ENCODE peak calls at places on chromosomes 2 and 18, in seven cellular contexts. One of them, this sample, is unnamed.

GRCh38 chr18:23135679-23136325 is 517 bp downstream of the CABLES1 start:
- DNase-seq in GM12878: no peak
- DNase-seq in K562: no peak
- DNase-seq in IMR-90: no peak
- DNase-seq in H1: no peak
- DNase-seq in A549: no peak
- DNase-seq in HCT116: no peak
- DNase-seq in this sample: no peak

GRCh38 chr2:241050624-241051577 is 51.2 kb downstream of the MTERF4 start:
- DNase-seq in H1: no peak
- DNase-seq in IMR-90: no peak
- DNase-seq in HCT116: no peak
- DNase-seq in A549: no peak
- DNase-seq in GM12878: no peak
- DNase-seq in K562: no peak
- DNase-seq in this sample: no peak

GRCh38 chr2:29314816-29315571 is 199.8 kb downstream of the CLIP4 start:
- DNase-seq in A549: no peak
- DNase-seq in H1: no peak
- DNase-seq in HCT116: no peak
- DNase-seq in IMR-90: no peak
- DNase-seq in GM12878: peak; percentile 51
- DNase-seq in K562: no peak
- DNase-seq in this sample: no peak

GRCh38 chr2:69385443-69386151 is 1.4 kb downstream of the GFPT1 start:
- DNase-seq in A549: no peak
- DNase-seq in IMR-90: peak; percentile 35
- DNase-seq in HCT116: peak; percentile 54
- DNase-seq in H1: no peak
- DNase-seq in K562: peak; percentile 22
- DNase-seq in GM12878: no peak
- DNase-seq in this sample: no peak

GRCh38 chr2:242035858-242036652 is 166.5 kb downstream of the RTP5 start:
- DNase-seq in IMR-90: no peak
- DNase-seq in A549: no peak
- DNase-seq in GM12878: no peak
- DNase-seq in K562: no peak
- DNase-seq in HCT116: no peak
- DNase-seq in H1: no peak
- DNase-seq in this sample: no peak

GRCh38 chr2:39620067-39620466 is 45.6 kb upstream of the TMEM178A start:
- DNase-seq in A549: no peak
- DNase-seq in HCT116: no peak
- DNase-seq in IMR-90: peak; percentile 84
- DNase-seq in H1: no peak
- DNase-seq in K562: peak; percentile 76
- DNase-seq in GM12878: no peak
- DNase-seq in this sample: peak; percentile 17

GRCh38 chr2:181047829-181048228 is 67.4 kb downstream of the UBE2E3 start:
- DNase-seq in IMR-90: no peak
- DNase-seq in GM12878: no peak
- DNase-seq in HCT116: no peak
- DNase-seq in H1: no peak
- DNase-seq in A549: no peak
- DNase-seq in K562: no peak
- DNase-seq in this sample: no peak

GRCh38 chr2:153074207-153074606 is 355.8 kb downstream of the ARL6IP6 start:
- DNase-seq in A549: no peak
- DNase-seq in H1: no peak
- DNase-seq in IMR-90: no peak
- DNase-seq in GM12878: no peak
- DNase-seq in HCT116: no peak
- DNase-seq in K562: no peak
- DNase-seq in this sample: no peak

GRCh38 chr2:52929412-52929811 is 838.2 kb upstream of the CHAC2 start:
- DNase-seq in A549: no peak
- DNase-seq in IMR-90: no peak
- DNase-seq in HCT116: no peak
- DNase-seq in K562: no peak
- DNase-seq in GM12878: no peak
- DNase-seq in H1: no peak
- DNase-seq in this sample: no peak

GRCh38 chr2:186683341-186683740 is 10.5 kb upstream of the FAM171B start:
- DNase-seq in H1: no peak
- DNase-seq in HCT116: no peak
- DNase-seq in GM12878: no peak
- DNase-seq in IMR-90: peak; percentile 26
- DNase-seq in A549: no peak
- DNase-seq in K562: no peak
- DNase-seq in this sample: no peak

GRCh38 chr2:164737612-164738081 is 104.0 kb downstream of the COBLL1 start:
- DNase-seq in HCT116: peak; percentile 73
- DNase-seq in GM12878: no peak
- DNase-seq in A549: peak; percentile 66
- DNase-seq in H1: peak; percentile 55
- DNase-seq in IMR-90: peak; percentile 52
- DNase-seq in K562: peak; percentile 34
- DNase-seq in this sample: peak; percentile 82

GRCh38 chr2:200378652-200379290 is 72.3 kb downstream of the SPATS2L start:
- DNase-seq in A549: no peak
- DNase-seq in IMR-90: peak; percentile 84
- DNase-seq in GM12878: no peak
- DNase-seq in H1: no peak
- DNase-seq in K562: no peak
- DNase-seq in HCT116: no peak
- DNase-seq in this sample: no peak

GRCh38 chr2:101121174-101121573 is 30.0 kb downstream of the TBC1D8 start:
- DNase-seq in GM12878: no peak
- DNase-seq in K562: no peak
- DNase-seq in A549: no peak
- DNase-seq in IMR-90: no peak
- DNase-seq in HCT116: no peak
- DNase-seq in H1: no peak
- DNase-seq in this sample: no peak

GRCh38 chr2:146734042-146734715 is 1110.7 kb upstream of the ACVR2A start:
- DNase-seq in HCT116: peak; percentile 60
- DNase-seq in A549: peak; percentile 12
- DNase-seq in H1: no peak
- DNase-seq in GM12878: peak; percentile 5
- DNase-seq in IMR-90: peak; percentile 41
- DNase-seq in K562: peak; percentile 7
- DNase-seq in this sample: peak; percentile 62

GRCh38 chr2:17311771-17312511 is 206.3 kb downstream of the RAD51AP2 start:
- DNase-seq in K562: no peak
- DNase-seq in GM12878: no peak
- DNase-seq in HCT116: no peak
- DNase-seq in A549: no peak
- DNase-seq in IMR-90: no peak
- DNase-seq in H1: no peak
- DNase-seq in this sample: no peak

DNA sequence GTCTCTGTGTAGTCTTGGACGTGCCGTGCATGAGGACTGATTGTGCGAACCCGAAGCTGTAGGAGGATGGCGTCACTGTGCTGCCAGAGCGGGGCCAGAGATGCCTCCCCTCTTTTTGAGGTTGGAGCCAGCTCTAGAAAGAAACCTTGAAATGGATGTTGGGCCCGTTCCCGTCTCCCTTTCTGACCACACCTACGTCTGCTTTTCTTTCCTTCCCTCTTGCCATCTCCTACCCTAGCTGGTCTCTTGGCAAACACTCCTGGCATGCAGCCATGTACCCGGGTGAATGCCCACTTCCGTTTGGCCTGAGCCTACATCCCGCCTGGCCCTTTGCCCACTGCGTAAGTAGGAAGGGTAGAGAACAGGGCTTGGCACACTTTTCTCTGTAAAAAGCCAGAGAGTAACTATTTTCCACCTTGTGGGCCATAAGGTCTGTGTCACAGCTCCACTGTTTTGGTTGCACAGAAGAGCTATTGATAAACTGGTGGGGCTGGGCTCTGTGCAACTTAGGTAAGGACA is 37.4 kb downstream of the SH3BP4 start:
- DNase-seq in H1: no peak
- DNase-seq in K562: no peak
- DNase-seq in IMR-90: no peak
- DNase-seq in A549: no peak
- DNase-seq in GM12878: no peak
- DNase-seq in HCT116: no peak
- DNase-seq in this sample: no peak
- TF ChIP-seq CEBPB in H1: no peak
- TF ChIP-seq CEBPB in K562: no peak
- TF ChIP-seq CEBPB in IMR-90: no peak
- TF ChIP-seq CEBPB in A549: no peak
- TF ChIP-seq CEBPB in GM12878: no peak
- TF ChIP-seq CEBPB in HCT116: no peak
- TF ChIP-seq CEBPB in this sample: no peak

GRCh38 chr2:177258059-177258458 is 6.5 kb downstream of the NFE2L2 start:
- DNase-seq in K562: no peak
- DNase-seq in H1: no peak
- DNase-seq in IMR-90: no peak
- DNase-seq in GM12878: no peak
- DNase-seq in HCT116: no peak
- DNase-seq in A549: no peak
- DNase-seq in this sample: no peak

GRCh38 chr2:177262137-177262536 is 2.4 kb downstream of the NFE2L2 start:
- DNase-seq in GM12878: no peak
- DNase-seq in K562: no peak
- DNase-seq in H1: no peak
- DNase-seq in HCT116: no peak
- DNase-seq in IMR-90: no peak
- DNase-seq in A549: no peak
- DNase-seq in this sample: no peak

GRCh38 chr2:177261115-177261779 is 3.3 kb downstream of the NFE2L2 start:
- DNase-seq in K562: no peak
- DNase-seq in HCT116: no peak
- DNase-seq in H1: no peak
- DNase-seq in IMR-90: no peak
- DNase-seq in GM12878: no peak
- DNase-seq in A549: no peak
- DNase-seq in this sample: no peak

GRCh38 chr2:177262958-177263450 is 1.5 kb downstream of the NFE2L2 start:
- DNase-seq in GM12878: no peak
- DNase-seq in A549: no peak
- DNase-seq in HCT116: no peak
- DNase-seq in K562: no peak
- DNase-seq in IMR-90: no peak
- DNase-seq in H1: no peak
- DNase-seq in this sample: no peak

GRCh38 chr2:177260398-177260797 is 4.1 kb downstream of the NFE2L2 start:
- DNase-seq in GM12878: no peak
- DNase-seq in K562: no peak
- DNase-seq in IMR-90: no peak
- DNase-seq in H1: no peak
- DNase-seq in HCT116: no peak
- DNase-seq in A549: no peak
- DNase-seq in this sample: no peak
- TF ChIP-seq CEBPB in GM12878: no peak
- TF ChIP-seq CEBPB in K562: no peak
- TF ChIP-seq CEBPB in IMR-90: no peak
- TF ChIP-seq CEBPB in H1: no peak
- TF ChIP-seq CEBPB in HCT116: no peak
- TF ChIP-seq CEBPB in A549: no peak
- TF ChIP-seq CEBPB in this sample: no peak

GRCh38 chr2:70615222-70615621 is 61.6 kb upstream of the TGFA start:
- DNase-seq in IMR-90: no peak
- DNase-seq in A549: no peak
- DNase-seq in GM12878: no peak
- DNase-seq in HCT116: no peak
- DNase-seq in H1: no peak
- DNase-seq in K562: no peak
- DNase-seq in this sample: peak; percentile 32

GRCh38 chr2:70619167-70619566 is 65.5 kb upstream of the TGFA start:
- DNase-seq in K562: no peak
- DNase-seq in A549: no peak
- DNase-seq in HCT116: no peak
- DNase-seq in IMR-90: no peak
- DNase-seq in GM12878: no peak
- DNase-seq in H1: no peak
- DNase-seq in this sample: no peak

GRCh38 chr2:70616168-70616694 is 62.6 kb upstream of the TGFA start:
- DNase-seq in IMR-90: no peak
- DNase-seq in HCT116: no peak
- DNase-seq in H1: no peak
- DNase-seq in GM12878: no peak
- DNase-seq in A549: no peak
- DNase-seq in K562: no peak
- DNase-seq in this sample: no peak

DNA sequence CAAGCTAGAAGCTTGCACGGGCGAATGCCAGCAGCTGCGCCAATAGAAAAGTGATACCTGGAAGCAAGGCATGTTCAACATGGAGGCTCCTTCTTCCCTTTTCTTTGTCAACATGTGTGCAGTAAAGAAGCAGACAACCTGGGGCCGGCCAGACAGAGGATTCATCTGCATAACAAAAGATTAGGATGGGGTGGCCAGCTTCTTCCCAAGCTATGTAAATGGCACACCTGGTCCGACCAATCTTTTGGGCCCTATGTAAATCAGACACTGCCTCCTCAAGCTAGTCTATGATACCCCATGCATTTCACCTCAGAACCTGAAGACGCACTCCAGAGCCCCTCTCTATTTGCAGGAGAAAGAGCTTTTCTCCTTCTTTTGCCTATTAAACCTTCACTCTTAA is 66.4 kb upstream of the TGFA start:
- DNase-seq in HCT116: no peak
- DNase-seq in H1: no peak
- DNase-seq in GM12878: no peak
- DNase-seq in K562: no peak
- DNase-seq in A549: no peak
- DNase-seq in IMR-90: no peak
- DNase-seq in this sample: no peak
- TF ChIP-seq CEBPB in HCT116: no peak
- TF ChIP-seq CEBPB in H1: no peak
- TF ChIP-seq CEBPB in GM12878: no peak
- TF ChIP-seq CEBPB in K562: no peak
- TF ChIP-seq CEBPB in A549: no peak
- TF ChIP-seq CEBPB in IMR-90: no peak
- TF ChIP-seq CEBPB in this sample: no peak

DNA sequence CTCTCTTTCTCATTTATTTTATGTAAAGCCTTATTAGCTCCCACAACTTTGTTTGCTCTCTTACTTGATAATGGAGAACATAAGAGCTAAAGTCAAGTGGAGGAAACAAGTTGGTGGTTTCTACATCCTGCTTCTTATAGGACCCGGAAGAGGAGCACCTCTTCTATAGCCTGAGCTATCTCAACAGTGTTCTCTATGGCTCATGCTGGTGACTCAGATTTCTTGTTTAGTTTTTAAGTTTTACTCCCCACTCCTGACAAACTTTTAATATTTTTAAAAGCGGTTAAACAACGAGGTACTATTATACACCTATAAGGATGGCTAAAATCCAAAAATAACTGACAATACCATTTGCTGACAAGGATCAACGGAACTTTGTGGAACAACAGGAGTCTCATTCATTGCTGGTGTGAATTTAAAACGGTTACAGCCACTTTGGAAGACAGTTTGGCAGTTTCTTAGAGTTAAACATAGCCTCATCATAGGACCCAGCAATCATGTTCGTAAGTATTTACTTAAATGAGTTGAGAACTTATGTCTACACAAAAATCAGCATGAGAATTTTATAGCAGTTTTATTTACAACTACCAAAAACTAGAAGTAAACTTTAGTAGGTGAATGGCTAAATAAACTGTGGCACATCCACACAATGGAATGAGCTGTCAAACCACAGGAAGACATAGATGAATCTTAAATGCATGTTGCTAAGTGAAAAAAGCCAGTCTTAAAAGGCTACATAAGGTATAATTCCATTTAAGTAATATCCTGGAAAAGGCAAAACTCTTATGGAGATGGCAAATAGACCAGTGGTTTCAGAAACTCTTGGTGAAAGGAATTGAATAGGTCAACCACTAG is 12.7 kb upstream of the CDC42EP3 start:
- DNase-seq in A549: no peak
- DNase-seq in K562: no peak
- DNase-seq in H1: no peak
- DNase-seq in GM12878: no peak
- DNase-seq in IMR-90: peak; percentile 73
- DNase-seq in HCT116: no peak
- DNase-seq in this sample: no peak
- TF ChIP-seq CEBPB in A549: no peak
- TF ChIP-seq CEBPB in K562: no peak
- TF ChIP-seq CEBPB in H1: no peak
- TF ChIP-seq CEBPB in GM12878: no peak
- TF ChIP-seq CEBPB in IMR-90: no peak
- TF ChIP-seq CEBPB in HCT116: no peak
- TF ChIP-seq CEBPB in this sample: no peak

This sample was measured in HepG2.